ENCODE peak calls at places on chromosome 19, in seven cellular contexts. One of them, this sample, is unnamed.

GRCh38 chr19:8678244-8678807 is 20.3 kb downstream of the ACTL9 start:
- DNase-seq in AG10803: no peak
- DNase-seq in choroid plexus epithelial cell: no peak
- DNase-seq in GM12865: no peak
- DNase-seq in foreskin fibroblast: no peak
- DNase-seq in AG04450: no peak
- DNase-seq in dorsolateral prefrontal cortex: no peak
- DNase-seq in this sample: no peak

GRCh38 chr19:3868770-3869456 is at the start of gene ZFR2:
- DNase-seq in AG10803: no peak
- DNase-seq in foreskin fibroblast: no peak
- DNase-seq in dorsolateral prefrontal cortex: peak
- DNase-seq in GM12865: no peak
- DNase-seq in choroid plexus epithelial cell: no peak
- DNase-seq in AG04450: no peak
- DNase-seq in this sample: no peak

GRCh38 chr19:35318679-35319448 is 10.1 kb upstream of the CD22 start:
- DNase-seq in AG10803: peak
- DNase-seq in choroid plexus epithelial cell: peak
- DNase-seq in AG04450: no peak
- DNase-seq in foreskin fibroblast: peak
- DNase-seq in GM12865: no peak
- DNase-seq in dorsolateral prefrontal cortex: peak
- DNase-seq in this sample: peak

GRCh38 chr19:9456018-9456689 is 20.8 kb upstream of the ZNF266 start:
- DNase-seq in foreskin fibroblast: no peak
- DNase-seq in AG04450: no peak
- DNase-seq in AG10803: no peak
- DNase-seq in dorsolateral prefrontal cortex: no peak
- DNase-seq in choroid plexus epithelial cell: no peak
- DNase-seq in GM12865: no peak
- DNase-seq in this sample: no peak

GRCh38 chr19:47854459-47854858 is 4.6 kb upstream of the TPRX2 start:
- DNase-seq in GM12865: no peak
- DNase-seq in choroid plexus epithelial cell: no peak
- DNase-seq in foreskin fibroblast: no peak
- DNase-seq in dorsolateral prefrontal cortex: no peak
- DNase-seq in AG10803: no peak
- DNase-seq in AG04450: no peak
- DNase-seq in this sample: no peak

GRCh38 chr19:34316741-34317241 is 48.2 kb upstream of the GPI start:
- DNase-seq in dorsolateral prefrontal cortex: no peak
- DNase-seq in GM12865: no peak
- DNase-seq in foreskin fibroblast: peak
- DNase-seq in AG10803: no peak
- DNase-seq in AG04450: no peak
- DNase-seq in choroid plexus epithelial cell: peak
- DNase-seq in this sample: peak

GRCh38 chr19:50975766-50976165 is 6.4 kb upstream of the KLK6 start:
- DNase-seq in dorsolateral prefrontal cortex: no peak
- DNase-seq in choroid plexus epithelial cell: no peak
- DNase-seq in foreskin fibroblast: no peak
- DNase-seq in AG04450: no peak
- DNase-seq in GM12865: no peak
- DNase-seq in AG10803: no peak
- DNase-seq in this sample: no peak

GRCh38 chr19:38499532-38499931 is 66.0 kb downstream of the RYR1 start:
- DNase-seq in foreskin fibroblast: no peak
- DNase-seq in GM12865: no peak
- DNase-seq in dorsolateral prefrontal cortex: no peak
- DNase-seq in choroid plexus epithelial cell: no peak
- DNase-seq in AG10803: no peak
- DNase-seq in AG04450: no peak
- DNase-seq in this sample: no peak

GRCh38 chr19:50818859-50819472 is 4.6 kb downstream of the KLK1 start:
- DNase-seq in AG10803: no peak
- DNase-seq in dorsolateral prefrontal cortex: no peak
- DNase-seq in foreskin fibroblast: no peak
- DNase-seq in AG04450: no peak
- DNase-seq in choroid plexus epithelial cell: no peak
- DNase-seq in GM12865: peak
- DNase-seq in this sample: no peak

GRCh38 chr19:2661615-2662014 is 40.9 kb downstream of the GNG7 start:
- DNase-seq in AG10803: no peak
- DNase-seq in choroid plexus epithelial cell: peak
- DNase-seq in AG04450: no peak
- DNase-seq in GM12865: peak
- DNase-seq in dorsolateral prefrontal cortex: no peak
- DNase-seq in foreskin fibroblast: no peak
- DNase-seq in this sample: no peak
- TF ChIP-seq CTCF in AG10803: no peak
- TF ChIP-seq CTCF in choroid plexus epithelial cell: peak
- TF ChIP-seq CTCF in AG04450: no peak
- TF ChIP-seq CTCF in GM12865: peak
- TF ChIP-seq CTCF in dorsolateral prefrontal cortex: no peak
- TF ChIP-seq CTCF in foreskin fibroblast: no peak
- TF ChIP-seq CTCF in this sample: no peak

GRCh38 chr19:13866463-13867046 is 10.4 kb upstream of the NANOS3 start:
- DNase-seq in GM12865: no peak
- DNase-seq in AG04450: no peak
- DNase-seq in foreskin fibroblast: no peak
- DNase-seq in AG10803: no peak
- DNase-seq in choroid plexus epithelial cell: no peak
- DNase-seq in dorsolateral prefrontal cortex: no peak
- DNase-seq in this sample: no peak
- H3K4me3 ChIP-seq in GM12865: no peak
- H3K4me3 ChIP-seq in AG04450: peak
- H3K4me3 ChIP-seq in foreskin fibroblast: peak
- H3K4me3 ChIP-seq in AG10803: peak
- H3K4me3 ChIP-seq in choroid plexus epithelial cell: peak
- H3K4me3 ChIP-seq in dorsolateral prefrontal cortex: peak
- H3K4me3 ChIP-seq in this sample: peak

GRCh38 chr19:54415208-54415900 is at the start of gene TTYH1:
- DNase-seq in GM12865: no peak
- DNase-seq in AG04450: no peak
- DNase-seq in foreskin fibroblast: no peak
- DNase-seq in AG10803: no peak
- DNase-seq in choroid plexus epithelial cell: no peak
- DNase-seq in dorsolateral prefrontal cortex: peak
- DNase-seq in this sample: no peak
- TF ChIP-seq CTCF in GM12865: peak
- TF ChIP-seq CTCF in AG04450: no peak
- TF ChIP-seq CTCF in foreskin fibroblast: no peak
- TF ChIP-seq CTCF in AG10803: no peak
- TF ChIP-seq CTCF in choroid plexus epithelial cell: peak
- TF ChIP-seq CTCF in dorsolateral prefrontal cortex: peak
- TF ChIP-seq CTCF in this sample: peak

GRCh38 chr19:5129691-5130090 is 160.8 kb downstream of the KDM4B start:
- DNase-seq in foreskin fibroblast: no peak
- DNase-seq in AG04450: no peak
- DNase-seq in dorsolateral prefrontal cortex: no peak
- DNase-seq in GM12865: no peak
- DNase-seq in AG10803: no peak
- DNase-seq in choroid plexus epithelial cell: no peak
- DNase-seq in this sample: no peak

GRCh38 chr19:5127710-5128109 is 158.8 kb downstream of the KDM4B start:
- DNase-seq in AG04450: no peak
- DNase-seq in GM12865: no peak
- DNase-seq in foreskin fibroblast: no peak
- DNase-seq in dorsolateral prefrontal cortex: no peak
- DNase-seq in choroid plexus epithelial cell: no peak
- DNase-seq in AG10803: no peak
- DNase-seq in this sample: no peak

GRCh38 chr19:5126498-5127223 is 157.7 kb downstream of the KDM4B start:
- DNase-seq in choroid plexus epithelial cell: no peak
- DNase-seq in foreskin fibroblast: no peak
- DNase-seq in GM12865: peak
- DNase-seq in AG04450: no peak
- DNase-seq in dorsolateral prefrontal cortex: no peak
- DNase-seq in AG10803: no peak
- DNase-seq in this sample: no peak

GRCh38 chr19:5128932-5129389 is 160.0 kb downstream of the KDM4B start:
- DNase-seq in GM12865: no peak
- DNase-seq in dorsolateral prefrontal cortex: no peak
- DNase-seq in AG10803: no peak
- DNase-seq in AG04450: no peak
- DNase-seq in choroid plexus epithelial cell: peak
- DNase-seq in foreskin fibroblast: no peak
- DNase-seq in this sample: peak

DNA sequence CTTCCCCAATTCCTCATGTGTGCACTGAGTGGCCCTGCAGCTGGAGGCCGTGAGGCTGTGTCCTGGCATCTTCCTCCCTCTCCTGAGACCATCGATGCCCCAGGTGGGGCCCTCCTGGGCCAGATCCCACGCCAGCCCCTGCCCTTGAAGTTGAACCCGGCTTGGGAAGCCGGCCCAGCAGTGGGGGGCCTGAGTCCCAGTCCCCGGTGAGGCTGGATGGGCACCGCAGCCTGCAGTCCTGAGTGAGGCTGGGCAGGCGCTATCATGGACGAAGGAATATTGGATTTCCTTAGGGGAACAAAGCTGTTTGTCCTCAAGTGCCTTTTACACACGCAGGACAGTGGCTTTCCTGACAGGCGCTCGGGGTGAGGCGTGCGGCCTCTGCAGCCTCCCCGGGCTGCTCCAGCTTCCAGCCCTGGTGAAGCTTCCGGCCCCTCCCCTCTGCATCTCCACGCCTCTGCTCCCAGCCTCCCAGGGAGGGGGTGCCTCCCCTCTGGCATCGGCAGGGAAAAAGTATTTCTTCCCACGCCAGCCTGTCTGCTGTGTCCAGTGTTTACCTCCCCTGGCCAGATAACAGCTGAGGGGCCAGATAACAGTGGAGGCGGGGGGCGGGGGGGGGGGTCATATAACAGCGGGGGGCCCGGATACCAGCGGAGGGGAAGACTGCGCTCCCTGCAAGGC is 159.5 kb downstream of the KDM4B start:
- DNase-seq in dorsolateral prefrontal cortex: no peak
- DNase-seq in foreskin fibroblast: peak
- DNase-seq in GM12865: no peak
- DNase-seq in AG10803: peak
- DNase-seq in choroid plexus epithelial cell: peak
- DNase-seq in AG04450: peak
- DNase-seq in this sample: peak
- H3K4me3 ChIP-seq in dorsolateral prefrontal cortex: no peak
- H3K4me3 ChIP-seq in foreskin fibroblast: no peak
- H3K4me3 ChIP-seq in GM12865: no peak
- H3K4me3 ChIP-seq in AG10803: no peak
- H3K4me3 ChIP-seq in choroid plexus epithelial cell: no peak
- H3K4me3 ChIP-seq in AG04450: no peak
- H3K4me3 ChIP-seq in this sample: no peak

GRCh38 chr19:55455576-55456235 is 5.7 kb downstream of the ISOC2 start:
- DNase-seq in AG04450: no peak
- DNase-seq in AG10803: no peak
- DNase-seq in dorsolateral prefrontal cortex: no peak
- DNase-seq in GM12865: no peak
- DNase-seq in foreskin fibroblast: no peak
- DNase-seq in choroid plexus epithelial cell: no peak
- DNase-seq in this sample: no peak
- TF ChIP-seq CTCF in AG04450: no peak
- TF ChIP-seq CTCF in AG10803: no peak
- TF ChIP-seq CTCF in dorsolateral prefrontal cortex: no peak
- TF ChIP-seq CTCF in GM12865: no peak
- TF ChIP-seq CTCF in foreskin fibroblast: no peak
- TF ChIP-seq CTCF in choroid plexus epithelial cell: no peak
- TF ChIP-seq CTCF in this sample: no peak

GRCh38 chr19:42287826-42288107 is 14.2 kb upstream of the PRR19 start:
- DNase-seq in GM12865: no peak
- DNase-seq in choroid plexus epithelial cell: no peak
- DNase-seq in AG10803: no peak
- DNase-seq in dorsolateral prefrontal cortex: no peak
- DNase-seq in foreskin fibroblast: no peak
- DNase-seq in AG04450: no peak
- DNase-seq in this sample: no peak
- H3K4me3 ChIP-seq in GM12865: no peak
- H3K4me3 ChIP-seq in choroid plexus epithelial cell: no peak
- H3K4me3 ChIP-seq in AG10803: no peak
- H3K4me3 ChIP-seq in dorsolateral prefrontal cortex: no peak
- H3K4me3 ChIP-seq in foreskin fibroblast: no peak
- H3K4me3 ChIP-seq in AG04450: no peak
- H3K4me3 ChIP-seq in this sample: no peak

GRCh38 chr19:2627855-2628254 is 74.6 kb downstream of the GNG7 start:
- DNase-seq in dorsolateral prefrontal cortex: no peak
- DNase-seq in foreskin fibroblast: peak
- DNase-seq in AG04450: no peak
- DNase-seq in GM12865: no peak
- DNase-seq in choroid plexus epithelial cell: no peak
- DNase-seq in AG10803: peak
- DNase-seq in this sample: no peak

GRCh38 chr19:2627319-2627829 is 75.1 kb downstream of the GNG7 start:
- DNase-seq in AG04450: peak
- DNase-seq in dorsolateral prefrontal cortex: peak
- DNase-seq in GM12865: peak
- DNase-seq in foreskin fibroblast: peak
- DNase-seq in choroid plexus epithelial cell: peak
- DNase-seq in AG10803: peak
- DNase-seq in this sample: peak

GRCh38 chr19:2625434-2625833 is 77.1 kb downstream of the GNG7 start:
- DNase-seq in choroid plexus epithelial cell: no peak
- DNase-seq in GM12865: no peak
- DNase-seq in AG04450: no peak
- DNase-seq in foreskin fibroblast: no peak
- DNase-seq in AG10803: no peak
- DNase-seq in dorsolateral prefrontal cortex: no peak
- DNase-seq in this sample: no peak

GRCh38 chr19:2623743-2624142 is 78.8 kb downstream of the GNG7 start:
- DNase-seq in AG04450: no peak
- DNase-seq in dorsolateral prefrontal cortex: no peak
- DNase-seq in foreskin fibroblast: no peak
- DNase-seq in AG10803: no peak
- DNase-seq in GM12865: peak
- DNase-seq in choroid plexus epithelial cell: no peak
- DNase-seq in this sample: no peak

GRCh38 chr19:2624537-2625091 is 77.9 kb downstream of the GNG7 start:
- DNase-seq in choroid plexus epithelial cell: no peak
- DNase-seq in dorsolateral prefrontal cortex: no peak
- DNase-seq in foreskin fibroblast: no peak
- DNase-seq in GM12865: peak
- DNase-seq in AG04450: no peak
- DNase-seq in AG10803: no peak
- DNase-seq in this sample: no peak
- TF ChIP-seq CTCF in choroid plexus epithelial cell: peak
- TF ChIP-seq CTCF in dorsolateral prefrontal cortex: no peak
- TF ChIP-seq CTCF in foreskin fibroblast: no peak
- TF ChIP-seq CTCF in GM12865: no peak
- TF ChIP-seq CTCF in AG04450: no peak
- TF ChIP-seq CTCF in AG10803: no peak
- TF ChIP-seq CTCF in this sample: no peak

This sample was measured in astrocyte of the spinal cord.